ENCODE peak calls at places on chromosomes 6 and 20, in eight cellular contexts. N, W, M, S, B, O, C and K are unnamed samples.

GRCh38 chr6:40810176-40810575 is 223.0 kb upstream of the LRFN2 start:
- DNase-seq in N (no peak), W (no peak), M (no peak), S (no peak), B (no peak), O (no peak), C (no peak), K (no peak)

GRCh38 chr20:18056174-18057105 is 1.3 kb downstream of the OVOL2 start:
- DNase-seq in N (no peak), W (peak), M (no peak), S (no peak), B (no peak), O (peak), C (no peak), K (peak)

GRCh38 chr6:16476861-16477260 is 238.5 kb downstream of the GMPR start:
- DNase-seq in N (no peak), W (no peak), M (no peak), S (no peak), B (no peak), O (no peak), C (no peak), K (peak)

GRCh38 chr6:165245287-165245686 is 64.1 kb downstream of the C6orf118 start:
- DNase-seq in N (no peak), W (no peak), M (no peak), S (no peak), B (no peak), O (peak), C (no peak), K (no peak)

GRCh38 chr6:108798672-108799355 is 49.4 kb upstream of the ARMC2 start:
- DNase-seq in N (peak), W (peak), M (peak), S (peak), B (no peak), O (no peak), C (peak), K (no peak)

GRCh38 chr20:1185781-1186334 is 1.1 kb upstream of the TMEM74B start:
- DNase-seq in N (peak), W (peak), M (peak), S (no peak), B (peak), O (peak), C (peak), K (peak)

GRCh38 chr20:21632031-21632430 is 73.4 kb upstream of the PAX1 start:
- DNase-seq in N (no peak), W (no peak), M (no peak), S (no peak), B (no peak), O (no peak), C (no peak), K (no peak)

GRCh38 chr6:121581327-121581726 is 145.9 kb downstream of the GJA1 start:
- DNase-seq in N (no peak), W (no peak), M (no peak), S (no peak), B (no peak), O (no peak), C (no peak), K (no peak)

GRCh38 chr20:56418385-56418861 is 6.4 kb downstream of the CASS4 start:
- DNase-seq in N (no peak), W (no peak), M (no peak), S (no peak), B (no peak), O (no peak), C (no peak), K (no peak)

GRCh38 chr20:1830240-1830639 is 65.0 kb upstream of the SIRPA start:
- DNase-seq in N (no peak), W (no peak), M (no peak), S (peak), B (no peak), O (no peak), C (no peak), K (no peak)

GRCh38 chr6:38720295-38720694 is 5.2 kb downstream of the DNAH8 start:
- DNase-seq in N (no peak), W (no peak), M (no peak), S (no peak), B (no peak), O (no peak), C (no peak), K (no peak)

GRCh38 chr6:36914227-36914794 is 28.6 kb downstream of the C6orf89 start:
- DNase-seq in N (peak), W (peak), M (peak), S (no peak), B (no peak), O (no peak), C (peak), K (no peak)

GRCh38 chr6:38169826-38170526 is 350.4 kb downstream of the ZFAND3 start:
- DNase-seq in N (no peak), W (no peak), M (no peak), S (peak), B (no peak), O (peak), C (no peak), K (no peak)